ENCODE peak calls at places on chromosome 20, in ten cellular contexts. B is ovary, R is upper lobe of left lung, S is endothelial cell of umbilical vein, Y is astrocyte of the spinal cord, P is A673, N is A549, W is hepatocyte, F is heart left ventricle, V is heart right ventricle. J is an unnamed sample.

GRCh38 chr20:35451295-35451694 is 4.1 kb upstream of the CEP250 start:
- DNase-seq in Y (no peak), S (no peak), W (no peak), R (no peak), B (no peak), V (no peak), F (no peak), P (no peak), N (no peak), J (peak)

GRCh38 chr20:62395311-62396242 is 8.7 kb downstream of the RPS21 start:
- DNase-seq in F (no peak), Y (no peak), R (peak), S (no peak), N (no peak), W (no peak), V (no peak), B (no peak), P (no peak), J (no peak)

GRCh38 chr20:23305098-23305497 is 45.5 kb upstream of the NXT1 start:
- DNase-seq in R (no peak), P (no peak), W (no peak), B (no peak), S (no peak), V (no peak), F (no peak), N (no peak), Y (peak), J (no peak)

GRCh38 chr20:57426156-57426769 is 35.1 kb downstream of the RBM38 start:
- DNase-seq in Y (no peak), P (no peak), N (no peak), V (no peak), S (no peak), W (no peak), B (no peak), R (no peak), F (peak), J (no peak)

GRCh38 chr20:43925215-43925614 is 10.6 kb downstream of the TOX2 start:
- DNase-seq in V (no peak), B (no peak), W (no peak), N (no peak), R (no peak), S (no peak), Y (no peak), P (peak), F (no peak), J (no peak)

GRCh38 chr20:64107736-64108457 is 532 bp upstream of the NPBWR2 start:
- DNase-seq in N (no peak), P (no peak), B (no peak), F (no peak), V (no peak), R (no peak), Y (no peak), S (no peak), W (no peak), J (no peak)

GRCh38 chr20:31740208-31740607 is 1.1 kb downstream of the TPX2 start:
- DNase-seq in R (no peak), V (no peak), B (no peak), P (peak), Y (peak), W (no peak), N (no peak), S (peak), F (no peak), J (peak)

GRCh38 chr20:63136296-63136695 is 79.6 kb downstream of the YTHDF1 start:
- DNase-seq in P (no peak), W (no peak), B (no peak), N (no peak), F (peak), R (no peak), S (no peak), Y (no peak), V (no peak), J (no peak)

GRCh38 chr20:63687419-63688233 is 8.8 kb upstream of the TNFRSF6B start:
- DNase-seq in V (no peak), N (no peak), P (no peak), W (no peak), F (no peak), B (no peak), S (no peak), Y (no peak), R (peak), J (no peak)

GRCh38 chr20:62364911-62365736 is 2.0 kb downstream of the LAMA5 start:
- DNase-seq in S (no peak), W (peak), P (no peak), Y (no peak), V (peak), R (peak), F (peak), B (no peak), N (no peak), J (no peak)

GRCh38 chr20:41098703-41099250 is 38.6 kb upstream of the PLCG1 start:
- DNase-seq in F (no peak), Y (no peak), V (no peak), B (no peak), S (no peak), P (peak), W (no peak), N (no peak), R (no peak), J (no peak)

GRCh38 chr20:63233924-63234323 is 1.8 kb upstream of the BIRC7 start:
- DNase-seq in R (peak), P (no peak), W (no peak), V (no peak), F (no peak), S (no peak), Y (no peak), B (no peak), N (no peak), J (no peak)

GRCh38 chr20:14199111-14199510 is 138.3 kb downstream of the FLRT3 start:
- DNase-seq in V (no peak), P (no peak), N (no peak), B (no peak), Y (no peak), F (no peak), S (no peak), W (no peak), R (no peak), J (no peak)

GRCh38 chr20:10297684-10298240 is 79.1 kb downstream of the SNAP25 start:
- DNase-seq in S (peak), Y (peak), W (no peak), B (no peak), P (no peak), R (no peak), V (no peak), N (no peak), F (no peak), J (peak)

GRCh38 chr20:2984956-2985661 is 58.3 kb upstream of the GNRH2 start:
- DNase-seq in F (no peak), B (no peak), Y (peak), S (peak), V (no peak), P (peak), R (no peak), W (peak), N (no peak), J (peak)

GRCh38 chr20:16100111-16100510 is 473.1 kb downstream of the KIF16B start:
- DNase-seq in B (no peak), Y (no peak), S (no peak), R (no peak), W (no peak), F (no peak), P (no peak), V (no peak), N (no peak), J (no peak)

GRCh38 chr20:30168025-30168799 is 1089.3 kb upstream of the DEFB115 start:
- DNase-seq in Y (no peak), R (peak), S (no peak), V (peak), W (no peak), F (peak), B (no peak), P (no peak), N (no peak), J (no peak)

GRCh38 chr20:19407731-19408130 is 195.3 kb downstream of the SLC24A3 start:
- DNase-seq in P (no peak), S (no peak), Y (no peak), N (no peak), V (no peak), B (no peak), F (no peak), W (peak), R (no peak), J (peak)

GRCh38 chr20:58990651-58991445 is 9.8 kb downstream of the NELFCD start:
- DNase-seq in P (no peak), B (no peak), Y (no peak), S (no peak), V (no peak), R (no peak), N (no peak), F (no peak), W (no peak), J (no peak)

GRCh38 chr20:412081-412480 is 4.0 kb downstream of the RBCK1 start:
- DNase-seq in R (no peak), P (no peak), W (no peak), B (no peak), S (no peak), V (no peak), N (no peak), F (no peak), Y (no peak), J (no peak)

GRCh38 chr20:42559665-42560064 is 630.0 kb downstream of the PTPRT start:
- DNase-seq in N (no peak), W (no peak), S (no peak), R (no peak), Y (no peak), V (no peak), B (no peak), F (no peak), P (no peak), J (no peak)

DNA sequence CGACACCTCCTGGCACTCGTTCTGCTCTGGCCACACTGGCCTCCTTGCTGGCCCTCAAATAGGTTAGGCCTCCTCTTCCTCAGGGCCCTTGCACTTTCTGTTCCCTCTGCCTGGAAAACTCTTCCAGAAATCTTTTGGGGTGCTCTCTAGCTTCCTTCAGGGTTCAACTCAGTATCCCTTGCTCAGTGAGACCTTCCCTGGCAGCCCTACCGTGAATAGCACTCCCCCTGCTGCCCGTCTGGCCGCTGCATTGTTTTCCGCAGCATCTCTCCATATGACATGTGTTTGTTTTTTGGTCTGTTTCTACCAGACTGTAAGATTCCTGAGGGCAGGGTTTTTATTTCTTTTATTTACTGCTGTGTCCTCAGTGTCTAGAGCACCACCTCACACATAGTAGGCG is 6.7 kb downstream of the DDX27 start:
- DNase-seq in R (no peak), P (no peak), B (no peak), F (no peak), Y (no peak), V (no peak), N (no peak), S (no peak), W (no peak), J (no peak)
- TF ChIP-seq CTCF in R (no peak), P (no peak), B (no peak), F (no peak), Y (no peak), V (no peak), N (no peak), S (no peak), W (no peak), J (no peak)

DNA sequence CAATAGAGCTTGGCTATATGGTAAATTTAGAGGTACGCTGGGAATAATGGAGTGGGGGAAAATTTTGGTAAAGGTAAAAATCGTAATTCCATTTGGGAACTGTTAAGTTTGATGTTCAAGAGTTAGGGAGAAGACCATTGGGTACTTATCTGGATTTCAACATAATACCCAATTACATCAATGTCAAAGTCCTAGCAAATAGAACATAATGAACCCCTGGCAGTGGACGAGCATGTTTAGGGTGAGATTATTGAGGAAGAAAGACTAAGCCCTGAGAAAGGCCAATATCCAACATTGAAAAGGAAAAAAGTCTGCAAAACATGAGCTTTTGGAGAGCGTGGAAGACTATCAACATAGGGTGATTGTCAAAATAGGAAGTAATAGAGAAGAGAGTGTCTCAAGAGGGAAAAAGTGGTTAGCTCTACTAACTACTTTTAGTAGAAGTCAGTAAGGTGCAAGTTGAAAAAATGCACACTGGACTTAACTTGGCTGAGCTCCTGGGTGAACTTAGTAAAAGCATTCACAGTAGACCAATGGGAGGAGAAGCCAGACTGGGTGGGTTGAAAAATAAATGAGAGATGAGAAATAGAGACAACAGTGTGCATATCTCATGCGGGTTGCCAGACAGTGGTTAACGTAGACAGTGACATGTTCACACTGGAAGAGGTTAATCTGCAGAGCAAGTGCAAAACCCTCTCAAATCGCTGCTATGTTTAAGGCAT is 106.8 kb downstream of the TSHZ2 start:
- DNase-seq in B (no peak), R (no peak), P (no peak), N (no peak), W (no peak), F (no peak), V (no peak), S (no peak), Y (no peak), J (no peak)
- H3K4me3 ChIP-seq in B (no peak), R (no peak), P (no peak), N (no peak), W (no peak), F (no peak), V (no peak), S (no peak), Y (no peak), J (no peak)

GRCh38 chr20:34124469-34125249 is 12.6 kb upstream of the EIF2S2 start:
- DNase-seq in B (no peak), F (no peak), Y (no peak), S (no peak), V (no peak), R (no peak), W (no peak), N (no peak), P (no peak), J (no peak)

GRCh38 chr20:34127787-34128186 is 15.7 kb upstream of the EIF2S2 start:
- DNase-seq in W (no peak), P (no peak), Y (no peak), B (no peak), V (no peak), N (no peak), R (no peak), F (no peak), S (no peak), J (no peak)

DNA sequence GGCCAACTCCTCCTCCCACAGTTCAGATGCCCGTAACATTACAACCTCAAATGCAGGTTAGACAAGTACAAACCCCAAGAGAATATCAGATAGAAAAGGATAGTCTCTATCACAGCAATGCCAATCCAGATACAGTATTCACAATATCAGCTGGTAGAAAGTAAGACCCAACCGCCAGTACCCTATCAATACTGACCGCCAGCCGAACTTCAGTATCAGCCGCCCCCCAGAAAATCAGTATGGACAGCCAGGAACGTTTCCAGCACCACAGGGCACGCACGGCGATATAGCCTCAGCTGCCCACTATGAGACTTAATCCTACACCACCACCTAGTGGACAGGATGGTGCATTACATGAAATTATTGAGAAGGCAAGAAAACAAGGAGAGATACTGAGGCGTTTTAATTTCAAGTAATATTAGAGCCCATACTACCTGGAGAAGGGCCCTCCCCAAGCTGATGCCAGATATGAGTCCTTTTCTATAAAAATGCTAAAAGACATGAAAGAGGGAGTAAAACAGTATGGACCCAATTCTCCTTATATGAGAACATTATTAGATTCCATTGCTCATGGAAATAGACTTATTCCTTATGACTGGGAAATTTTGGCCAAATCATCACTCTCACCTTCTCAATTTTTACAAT is 17.6 kb upstream of the EIF2S2 start:
- DNase-seq in F (no peak), P (peak), B (peak), N (peak), W (peak), Y (peak), V (peak), R (no peak), S (peak), J (peak)
- TF ChIP-seq CTCF in F (peak), P (peak), B (peak), N (peak), W (peak), Y (peak), V (peak), R (peak), S (peak), J (peak)

DNA sequence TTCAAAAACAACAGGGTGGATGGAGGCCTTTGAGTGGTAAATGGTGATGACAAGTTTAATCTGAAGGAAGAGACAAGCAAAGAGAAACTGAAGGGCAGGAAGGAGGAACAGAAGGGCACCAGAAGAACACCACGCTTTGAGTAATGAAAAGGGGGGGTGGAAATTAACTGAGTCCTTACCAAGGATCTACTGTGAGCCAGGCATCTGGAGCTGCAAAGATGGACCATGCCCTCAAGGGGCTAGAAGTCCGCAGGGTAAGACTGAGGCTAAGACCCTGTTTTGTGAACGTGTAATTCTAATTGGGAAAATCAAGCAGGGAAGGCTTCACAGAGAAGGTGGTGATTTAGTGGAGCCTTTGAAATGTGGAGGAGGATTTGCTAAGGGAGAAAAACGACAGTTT is 1.6 kb downstream of the NDRG3 start:
- DNase-seq in R (no peak), B (no peak), S (no peak), V (no peak), P (no peak), Y (no peak), F (no peak), N (no peak), W (peak), J (no peak)
- H3K4me3 ChIP-seq in R (no peak), B (no peak), S (no peak), V (no peak), P (no peak), Y (no peak), F (peak), N (no peak), W (no peak), J (no peak)

DNA sequence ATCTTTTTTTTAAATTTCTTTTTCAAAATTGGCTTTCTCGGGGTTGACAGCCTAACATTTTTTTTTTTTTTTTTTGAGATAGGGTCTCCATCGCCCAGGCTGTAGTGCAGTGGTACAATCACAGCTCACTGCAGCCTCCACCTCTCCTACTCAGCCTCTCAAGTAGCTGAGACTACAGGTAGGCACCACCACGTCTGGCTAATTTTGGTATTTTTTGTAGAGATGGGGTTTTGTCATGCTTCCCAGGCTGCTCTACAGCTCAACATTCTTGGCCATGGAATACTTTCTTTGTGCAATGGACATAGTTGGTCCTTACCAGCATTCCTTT is 6.4 kb upstream of the CTNNBL1 start:
- DNase-seq in W (no peak), R (no peak), S (no peak), F (no peak), V (no peak), N (no peak), Y (no peak), P (no peak), B (no peak), J (no peak)
- TF ChIP-seq CTCF in W (no peak), R (no peak), S (no peak), F (no peak), V (no peak), N (no peak), Y (no peak), P (no peak), B (no peak), J (no peak)

DNA sequence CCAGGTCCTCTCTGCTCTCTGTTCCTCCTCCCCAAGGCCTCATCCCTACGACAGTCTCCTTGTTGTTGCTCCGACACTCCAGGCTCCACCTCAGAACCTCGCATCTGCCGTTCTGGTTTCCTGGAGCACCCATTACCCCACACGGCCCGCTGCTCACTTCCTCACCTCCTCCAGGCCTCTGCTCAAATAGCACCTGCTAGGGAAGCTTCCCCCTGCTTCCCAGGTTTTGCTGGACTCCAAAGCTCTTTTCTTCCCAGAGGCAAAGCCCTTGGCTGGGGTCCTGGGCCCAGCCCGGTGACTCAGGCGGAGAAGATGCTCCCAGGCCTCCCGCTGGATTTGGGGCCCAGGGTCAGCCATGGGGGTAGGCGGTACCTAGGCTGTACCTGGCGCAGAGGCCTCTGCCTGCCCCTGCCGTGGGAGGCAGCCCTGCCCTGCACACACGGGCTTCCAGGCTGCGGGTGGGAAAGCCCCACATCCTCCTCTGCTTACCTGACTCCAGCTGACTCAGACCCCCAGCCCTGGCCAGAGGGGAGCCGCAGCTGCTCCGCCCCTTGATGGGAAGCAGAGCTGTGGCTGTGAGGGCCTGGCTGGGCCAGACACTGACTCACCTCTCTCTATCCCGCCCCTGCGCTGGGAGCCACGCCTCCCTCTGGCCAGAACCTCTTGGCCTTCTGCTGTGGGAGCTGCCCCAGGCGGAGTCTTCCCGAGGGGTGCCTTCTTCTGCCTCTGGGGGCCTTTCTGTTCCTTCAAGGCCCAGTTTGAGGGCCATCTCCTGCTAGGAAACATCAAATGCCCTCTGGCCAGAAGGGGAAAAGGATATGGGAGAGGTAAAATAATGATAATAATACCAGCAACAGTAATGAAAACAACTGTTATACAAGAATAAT is 130.5 kb downstream of the CEBPB start:
- DNase-seq in V (peak), B (peak), R (peak), N (peak), W (peak), Y (peak), P (no peak), S (peak), F (peak), J (peak)
- H3K4me3 ChIP-seq in V (no peak), B (peak), R (peak), N (peak), W (no peak), Y (peak), P (no peak), S (no peak), F (no peak), J (peak)

GRCh38 chr20:45111799-45112471 is 3.0 kb downstream of the WFDC5 start:
- DNase-seq in S (peak), W (no peak), F (no peak), V (no peak), N (no peak), B (no peak), Y (no peak), P (peak), R (no peak), J (no peak)
- TF ChIP-seq CTCF in S (peak), W (peak), F (peak), V (peak), N (peak), B (no peak), Y (peak), P (peak), R (peak), J (peak)